ENCODE peak calls at places on chromosomes 2 and 18, in nine cellular contexts. X is GM23248; I is pancreas; F is thoracic aorta; C is DND-41; S is keratinocyte; U is left lung; O is naive thymus-derived CD4-positive, alpha-beta T cell; N is fibroblast of lung. Q is an unnamed sample.

GRCh38 chr18:21740724-21741510 is at the start of gene MIB1:
- DNase-seq in X (peak; percentile 67), I (peak; percentile 98), F (peak; percentile 92), C (peak; percentile 60), S (peak; percentile 72), U (peak; percentile 61), O (peak; percentile 42), N (no peak), Q (peak; percentile 99)

GRCh38 chr2:98122524-98122923 is 35.6 kb downstream of the VWA3B start:
- DNase-seq in X (no peak), I (no peak), F (no peak), C (no peak), S (no peak), U (no peak), O (no peak), N (no peak), Q (no peak)

GRCh38 chr2:17479875-17480274 is 38.4 kb downstream of the RAD51AP2 start:
- DNase-seq in X (peak; percentile 59), I (no peak), F (no peak), C (no peak), S (no peak), U (no peak), O (no peak), N (peak; percentile 84), Q (no peak)

GRCh38 chr18:48929212-48929612 is 21.6 kb downstream of the SMAD7 start:
- DNase-seq in X (peak; percentile 50), I (no peak), F (no peak), C (no peak), S (no peak), U (no peak), O (no peak), N (peak; percentile 59), Q (no peak)

GRCh38 chr2:157839162-157839801 is 36.8 kb downstream of the ACVR1 start:
- DNase-seq in X (peak; percentile 56), I (no peak), F (no peak), C (no peak), S (no peak), U (no peak), O (no peak), N (peak; percentile 79), Q (no peak)

GRCh38 chr2:211351998-211352397 is 795.6 kb downstream of the CPS1 start:
- DNase-seq in X (no peak), I (no peak), F (no peak), C (no peak), S (no peak), U (no peak), O (no peak), N (peak; percentile 1), Q (no peak)

GRCh38 chr18:11002796-11003195 is 146.6 kb downstream of the PIEZO2 start:
- DNase-seq in X (no peak), I (no peak), F (no peak), C (no peak), S (no peak), U (no peak), O (no peak), N (no peak), Q (no peak)

GRCh38 chr2:151637284-151637781 is 96.9 kb downstream of the NEB start:
- DNase-seq in X (no peak), I (no peak), F (no peak), C (peak; percentile 64), S (no peak), U (peak; percentile 38), O (peak; percentile 47), N (no peak), Q (no peak)

GRCh38 chr2:149017116-149017985 is 21.1 kb upstream of the LYPD6B start:
- DNase-seq in X (peak; percentile 82), I (peak; percentile 78), F (peak; percentile 36), C (peak; percentile 73), S (no peak), U (peak; percentile 75), O (peak; percentile 45), N (peak; percentile 57), Q (peak; percentile 47)

GRCh38 chr18:35616664-35617423 is 35.3 kb downstream of the GALNT1 start:
- DNase-seq in X (peak; percentile 76), I (no peak), F (no peak), C (peak; percentile 53), S (no peak), U (peak; percentile 73), O (peak; percentile 74), N (peak; percentile 97), Q (no peak)

GRCh38 chr2:67828066-67828465 is 234.7 kb downstream of the C1D start:
- DNase-seq in X (no peak), I (no peak), F (no peak), C (no peak), S (no peak), U (no peak), O (no peak), N (no peak), Q (no peak)

GRCh38 chr2:80242355-80242910 is 62.1 kb downstream of the LRRTM1 start:
- DNase-seq in X (no peak), I (no peak), F (no peak), C (no peak), S (no peak), U (no peak), O (no peak), N (no peak), Q (peak; percentile 35)

GRCh38 chr2:64234785-64235184 is 90.6 kb upstream of the PELI1 start:
- DNase-seq in X (no peak), I (no peak), F (no peak), C (no peak), S (no peak), U (no peak), O (no peak), N (no peak), Q (no peak)

GRCh38 chr2:41998789-41999470 is 48.9 kb upstream of the PKDCC start:
- DNase-seq in X (peak; percentile 58), I (no peak), F (no peak), C (no peak), S (no peak), U (no peak), O (no peak), N (no peak), Q (peak; percentile 24)

GRCh38 chr2:69943000-69943840 is 18.2 kb downstream of the ASPRV1 start:
- DNase-seq in X (no peak), I (no peak), F (no peak), C (no peak), S (no peak), U (no peak), O (no peak), N (no peak), Q (no peak)

GRCh38 chr2:100396483-100396882 is 21.0 kb downstream of the CHST10 start:
- DNase-seq in X (no peak), I (no peak), F (no peak), C (no peak), S (no peak), U (no peak), O (no peak), N (no peak), Q (no peak)
- H3K27ac ChIP-seq in X (no peak overlapping the region), I (no peak overlapping the region), F (no peak overlapping the region), C (no peak overlapping the region), S (no peak overlapping the region), U (no peak overlapping the region), O (no peak overlapping the region), N (no peak overlapping the region), Q (no peak overlapping the region)

DNA sequence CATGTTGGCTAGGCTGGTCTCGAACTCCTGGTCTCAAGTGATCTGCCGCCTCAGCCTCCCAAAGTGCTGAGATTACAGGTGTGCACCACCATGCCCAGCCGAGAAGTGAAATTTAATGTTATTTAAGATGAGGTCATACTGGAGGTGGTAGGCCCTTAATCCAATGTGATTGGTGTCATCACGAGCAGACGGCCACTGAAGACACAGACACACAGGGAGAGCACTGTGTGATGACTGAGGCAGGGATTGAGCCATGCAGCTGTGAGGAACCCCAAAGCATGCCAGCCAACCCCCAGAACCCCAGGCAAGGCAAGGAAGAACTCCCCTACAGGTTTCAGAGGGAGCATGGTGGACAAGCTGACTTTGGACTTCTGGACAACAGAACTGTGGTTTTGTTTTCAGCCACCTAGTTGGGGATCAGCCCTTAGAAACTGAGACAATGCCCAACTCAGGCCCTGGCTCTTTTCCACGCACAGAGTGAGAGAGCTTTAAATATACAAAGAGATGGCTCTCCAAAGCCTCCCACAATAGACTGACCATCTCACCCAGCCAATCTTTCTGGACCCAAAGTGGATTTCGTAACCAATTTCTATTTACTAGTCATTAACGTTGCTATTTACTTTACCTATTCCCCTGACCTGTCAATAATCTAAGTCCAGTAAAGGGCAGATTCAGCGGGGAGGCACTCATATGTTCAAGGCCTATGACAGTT is 34.2 kb downstream of the TBC1D8 start:
- DNase-seq in X (no peak), I (no peak), F (no peak), C (no peak), S (no peak), U (no peak), O (no peak), N (no peak), Q (no peak)
- H3K4me1 ChIP-seq in X (peaks cover 30% of the 10 kb centered on the region), I (peaks cover 87% of the 10 kb centered on the region), F (peaks cover 31% of the 10 kb centered on the region), C (peaks cover 37% of the 10 kb centered on the region), S (peaks cover 52% of the 10 kb centered on the region), U (peaks cover 100% of the 10 kb centered on the region), O (no peaks in the 10 kb centered on the region), N (peaks cover 12% of the 10 kb centered on the region), Q (peaks cover 85% of the 10 kb centered on the region)

DNA sequence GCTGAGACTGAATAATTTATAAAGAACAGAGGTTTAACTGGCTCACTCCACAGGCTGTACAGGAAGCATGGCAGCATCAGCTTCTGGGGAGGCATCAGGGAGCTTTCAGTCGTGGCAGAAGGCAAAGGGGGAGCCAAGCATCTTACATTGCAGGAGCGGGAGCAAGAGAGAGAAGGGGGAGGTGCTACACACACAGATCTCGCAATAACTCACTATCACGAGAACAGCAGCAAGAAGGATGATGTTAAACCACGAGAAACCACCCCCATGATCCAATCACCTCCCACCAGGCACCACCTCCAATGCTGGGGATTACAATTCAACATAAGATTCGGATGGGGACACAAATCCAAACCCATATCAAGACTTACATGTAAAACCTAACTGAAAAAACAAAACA is 17.8 kb upstream of the MATN3 start:
- DNase-seq in X (no peak), I (no peak), F (no peak), C (no peak), S (no peak), U (no peak), O (no peak), N (no peak), Q (no peak)
- H3K36me3 ChIP-seq in X (peaks cover 77% of the 10 kb centered on the region), I (peaks cover 44% of the 10 kb centered on the region), F (peaks cover 53% of the 10 kb centered on the region), C (peaks cover 68% of the 10 kb centered on the region), S (peaks cover 26% of the 10 kb centered on the region), U (peaks cover 4% of the 10 kb centered on the region), O (peaks cover 26% of the 10 kb centered on the region), N (peaks cover 19% of the 10 kb centered on the region), Q (peaks cover 48% of the 10 kb centered on the region)

GRCh38 chr2:26067980-26068507 is 34.2 kb downstream of the RAB10 start:
- DNase-seq in X (no peak), I (no peak), F (no peak), C (peak; percentile 19), S (no peak), U (no peak), O (no peak), N (no peak), Q (no peak)

GRCh38 chr2:26068602-26069298 is 34.9 kb downstream of the RAB10 start:
- DNase-seq in X (peak; percentile 91), I (no peak), F (no peak), C (peak; percentile 48), S (peak; percentile 60), U (no peak), O (peak; percentile 24), N (peak; percentile 93), Q (no peak)

GRCh38 chr2:26073830-26074229 is 39.9 kb downstream of the RAB10 start:
- DNase-seq in X (no peak), I (no peak), F (no peak), C (no peak), S (no peak), U (no peak), O (no peak), N (no peak), Q (no peak)

GRCh38 chr2:26072925-26073768 is 39.3 kb downstream of the RAB10 start:
- DNase-seq in X (peak; percentile 17), I (no peak), F (no peak), C (no peak), S (no peak), U (no peak), O (no peak), N (no peak), Q (no peak)

GRCh38 chr2:26070684-26071189 is 36.9 kb downstream of the RAB10 start:
- DNase-seq in X (no peak), I (no peak), F (no peak), C (no peak), S (no peak), U (no peak), O (no peak), N (no peak), Q (no peak)
- H3K27ac ChIP-seq in X (no peak overlapping the region), I (no peak overlapping the region), F (no peak overlapping the region), C (no peak overlapping the region), S (no peak overlapping the region), U (no peak overlapping the region), O (no peak overlapping the region), N (no peak overlapping the region), Q (no peak overlapping the region)